ENCODE peak calls at places on chromosomes 16 and 17, in six cellular contexts. Z is lower leg skin, R is fibroblast of the aortic adventitia, D is H9, H is HFF-Myc, N is AG04450. I is an unnamed sample.

GRCh38 chr16:15538484-15538883 is 104.1 kb downstream of the BMERB1 start:
- DNase-seq in D (no peak), R (no peak), H (no peak), Z (no peak), N (no peak), I (no peak)

GRCh38 chr17:69588316-69588715 is 173.8 kb downstream of the MAP2K6 start:
- DNase-seq in H (no peak), Z (no peak), D (no peak), R (no peak), N (no peak), I (no peak)

GRCh38 chr17:40810505-40810904 is 10.7 kb upstream of the KRT28 start:
- DNase-seq in H (no peak), N (peak), D (no peak), R (peak), Z (no peak), I (no peak)

GRCh38 chr17:81652901-81653771 is 3.2 kb downstream of the PDE6G start:
- DNase-seq in D (peak), H (no peak), R (no peak), Z (no peak), N (no peak), I (no peak)

GRCh38 chr16:1696863-1697262 is 9.1 kb upstream of the MAPK8IP3 start:
- DNase-seq in H (no peak), Z (no peak), D (no peak), N (no peak), R (no peak), I (no peak)

GRCh38 chr17:21843318-21843865 is 151.1 kb downstream of the KCNJ18 start:
- DNase-seq in N (no peak), Z (no peak), D (no peak), R (no peak), H (no peak), I (no peak)

GRCh38 chr17:1997587-1998425 is 27.3 kb downstream of the RTN4RL1 start:
- DNase-seq in R (no peak), Z (no peak), N (no peak), H (no peak), D (peak), I (no peak)

GRCh38 chr16:84617068-84617630 is 729 bp downstream of the COTL1 start:
- DNase-seq in Z (peak), H (no peak), D (peak), N (no peak), R (no peak), I (peak)

GRCh38 chr16:58494981-58495860 is 4.7 kb upstream of the NDRG4 start:
- DNase-seq in H (peak), R (peak), Z (no peak), N (peak), D (peak), I (no peak)

GRCh38 chr17:78484300-78485159 is 92.7 kb downstream of the DNAH17 start:
- DNase-seq in D (peak), Z (no peak), H (no peak), N (no peak), R (no peak), I (no peak)

GRCh38 chr17:62188713-62189112 is 123.6 kb upstream of the MED13 start:
- DNase-seq in H (no peak), D (no peak), N (no peak), Z (peak), R (peak), I (no peak)

GRCh38 chr16:88768041-88768876 is 16.8 kb downstream of the PIEZO1 start:
- DNase-seq in Z (no peak), N (no peak), H (no peak), R (peak), D (no peak), I (no peak)

GRCh38 chr16:28977703-28978641 is 3.4 kb downstream of the SPNS1 start:
- DNase-seq in R (no peak), D (peak), Z (no peak), N (no peak), H (no peak), I (no peak)

GRCh38 chr17:6413073-6413472 is 21.8 kb downstream of the AIPL1 start:
- DNase-seq in H (no peak), N (no peak), D (no peak), Z (no peak), R (peak), I (no peak)

GRCh38 chr16:4517812-4518211 is 20.8 kb downstream of the CDIP1 start:
- DNase-seq in N (no peak), Z (no peak), R (peak), H (no peak), D (peak), I (no peak)

GRCh38 chr17:8131844-8132441 is 8.0 kb upstream of the HES7 start:
- DNase-seq in Z (no peak), N (no peak), D (no peak), R (no peak), H (no peak), I (no peak)

GRCh38 chr17:6019959-6020358 is 50.2 kb upstream of the WSCD1 start:
- DNase-seq in N (no peak), D (no peak), Z (no peak), H (no peak), R (no peak), I (no peak)

GRCh38 chr17:2049333-2050245 is 5.3 kb upstream of the HIC1 start:
- DNase-seq in H (no peak), Z (peak), N (no peak), R (peak), D (peak), I (peak)

GRCh38 chr16:85056211-85056748 is 28.7 kb downstream of the KIAA0513 start:
- DNase-seq in Z (no peak), R (peak), D (peak), H (no peak), N (no peak), I (no peak)

GRCh38 chr17:71423871-71424546 is 696.8 kb upstream of the SOX9 start:
- DNase-seq in H (no peak), D (no peak), N (peak), Z (no peak), R (no peak), I (no peak)

GRCh38 chr17:79051306-79051705 is 23.3 kb upstream of the ENGASE start:
- DNase-seq in D (no peak), N (no peak), Z (no peak), H (no peak), R (no peak), I (no peak)

GRCh38 chr16:30557397-30557949 is 701 bp downstream of the ZNF764 start:
- DNase-seq in D (no peak), R (no peak), N (no peak), H (no peak), Z (no peak), I (no peak)

GRCh38 chr17:75077072-75077489 is 10.7 kb upstream of the SLC16A5 start:
- DNase-seq in R (no peak), D (peak), Z (no peak), N (no peak), H (no peak), I (no peak)

GRCh38 chr17:75845933-75846700 is 1.9 kb upstream of the UNC13D start:
- DNase-seq in D (peak), H (no peak), R (no peak), N (no peak), Z (no peak), I (no peak)

GRCh38 chr17:83109793-83110645 is 30.6 kb downstream of the METRNL start:
- DNase-seq in Z (peak), N (peak), H (peak), R (peak), D (no peak), I (no peak)

GRCh38 chr17:8500609-8501008 is 64.9 kb downstream of the NDEL1 start:
- DNase-seq in N (no peak), R (no peak), D (no peak), H (no peak), Z (peak), I (no peak)

GRCh38 chr16:67016143-67016542 is 12.8 kb upstream of the CBFB start:
- DNase-seq in Z (peak), N (no peak), R (no peak), D (no peak), H (no peak), I (no peak)

GRCh38 chr16:67014641-67015315 is 14.2 kb upstream of the CBFB start:
- DNase-seq in R (no peak), Z (no peak), N (no peak), D (no peak), H (no peak), I (no peak)

GRCh38 chr16:67016681-67017450 is 12.1 kb upstream of the CBFB start:
- DNase-seq in Z (peak), N (no peak), R (no peak), D (no peak), H (no peak), I (no peak)

GRCh38 chr16:67013823-67014640 is 14.9 kb upstream of the CBFB start:
- DNase-seq in R (peak), D (peak), H (no peak), N (no peak), Z (peak), I (peak)

GRCh38 chr16:67015317-67015731 is 13.6 kb upstream of the CBFB start:
- DNase-seq in Z (peak), N (no peak), R (no peak), D (no peak), H (no peak), I (no peak)
- TF ChIP-seq CTCF in Z (no peak), N (no peak), R (no peak), D (peak), H (no peak), I (no peak)

GRCh38 chr17:29207986-29208385 is 27.8 kb upstream of the MYO18A start:
- DNase-seq in R (no peak), N (no peak), H (no peak), D (no peak), Z (no peak), I (no peak)
- TF ChIP-seq CTCF in R (no peak), N (no peak), H (no peak), D (no peak), Z (no peak), I (no peak)

GRCh38 chr16:50776042-50776441 is 34.2 kb downstream of the CYLD start:
- DNase-seq in R (no peak), H (no peak), Z (no peak), D (no peak), N (no peak), I (no peak)

GRCh38 chr16:50778284-50779163 is 36.6 kb downstream of the CYLD start:
- DNase-seq in Z (no peak), D (no peak), N (no peak), R (no peak), H (no peak), I (no peak)

GRCh38 chr16:50781518-50781917 is 39.6 kb downstream of the CYLD start:
- DNase-seq in R (no peak), Z (no peak), H (no peak), N (no peak), D (no peak), I (no peak)

GRCh38 chr16:50781043-50781442 is 39.2 kb downstream of the CYLD start:
- DNase-seq in H (no peak), D (peak), Z (no peak), R (no peak), N (no peak), I (no peak)
- TF ChIP-seq CTCF in H (peak), D (peak), Z (no peak), R (no peak), N (peak), I (peak)

DNA sequence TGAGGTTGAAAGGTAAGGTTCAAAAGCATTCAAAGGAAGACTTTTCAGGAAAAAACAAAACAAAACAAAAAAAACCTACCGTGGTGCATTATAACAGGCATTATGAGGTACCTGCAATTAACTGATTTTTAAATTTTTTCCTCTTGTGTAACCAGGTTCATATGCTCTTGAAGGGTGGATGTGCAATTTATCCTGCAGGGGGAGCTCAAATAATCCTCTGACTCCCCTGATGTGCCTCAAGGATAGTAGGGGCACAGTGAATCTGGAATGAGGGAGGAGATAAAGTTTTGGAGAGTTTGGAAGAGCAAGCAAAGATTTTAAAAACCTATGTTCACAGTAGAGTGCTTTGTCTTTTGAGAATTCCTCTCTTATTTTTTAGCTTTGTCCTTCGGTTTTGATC is 1349.4 kb downstream of the CDH8 start:
- DNase-seq in D (no peak), Z (no peak), H (no peak), N (no peak), R (no peak), I (no peak)
- TF ChIP-seq CTCF in D (peak), Z (no peak), H (no peak), N (no peak), R (no peak), I (no peak)

DNA sequence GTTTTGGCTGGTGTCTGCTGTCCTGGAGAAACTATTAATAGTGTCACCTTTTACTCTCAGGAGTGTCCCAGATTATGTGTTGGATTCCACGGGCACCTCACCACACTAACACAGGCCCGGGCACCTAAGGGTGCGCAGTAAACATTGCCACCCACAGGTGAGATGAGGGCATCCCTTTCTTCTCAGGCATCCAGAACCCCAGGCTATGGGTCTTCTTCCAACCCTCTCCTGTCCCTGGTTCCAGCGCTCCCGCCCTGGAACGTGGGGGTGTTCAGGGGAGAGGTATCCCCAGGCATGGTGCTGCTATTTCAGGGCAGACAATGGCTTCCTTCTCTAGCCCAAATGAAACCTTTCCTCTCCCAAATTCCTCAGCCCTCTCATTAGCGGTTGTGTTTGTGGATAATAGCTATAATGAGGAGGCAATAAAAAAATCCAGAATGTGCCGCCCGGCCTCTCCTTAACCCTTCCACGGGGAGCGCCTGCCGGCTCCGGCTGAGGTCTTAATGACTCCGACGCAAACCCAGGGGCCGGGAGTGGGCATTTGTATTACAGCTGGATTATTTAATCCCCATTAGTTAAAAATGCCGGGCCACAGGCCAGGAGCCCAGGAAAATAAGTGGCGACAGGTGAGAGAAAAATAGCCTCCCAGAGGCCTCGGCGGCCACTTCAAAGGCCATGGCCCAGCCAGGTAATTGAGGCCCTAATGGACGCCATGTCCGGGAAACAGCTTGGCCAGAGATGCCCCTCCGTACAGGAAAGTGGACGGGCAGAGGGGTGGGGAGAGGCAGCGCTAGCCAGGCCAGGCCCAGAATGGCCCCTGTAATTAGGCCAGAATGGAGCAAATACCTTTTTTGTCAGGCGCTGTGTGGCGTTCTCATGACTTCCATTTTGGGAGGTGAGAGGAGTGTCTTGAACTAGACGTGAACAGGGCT is 102.8 kb downstream of the IRX5 start:
- DNase-seq in H (no peak), Z (peak), D (no peak), R (no peak), N (no peak), I (no peak)
- TF ChIP-seq CTCF in H (no peak), Z (no peak), D (no peak), R (no peak), N (no peak), I (no peak)

DNA sequence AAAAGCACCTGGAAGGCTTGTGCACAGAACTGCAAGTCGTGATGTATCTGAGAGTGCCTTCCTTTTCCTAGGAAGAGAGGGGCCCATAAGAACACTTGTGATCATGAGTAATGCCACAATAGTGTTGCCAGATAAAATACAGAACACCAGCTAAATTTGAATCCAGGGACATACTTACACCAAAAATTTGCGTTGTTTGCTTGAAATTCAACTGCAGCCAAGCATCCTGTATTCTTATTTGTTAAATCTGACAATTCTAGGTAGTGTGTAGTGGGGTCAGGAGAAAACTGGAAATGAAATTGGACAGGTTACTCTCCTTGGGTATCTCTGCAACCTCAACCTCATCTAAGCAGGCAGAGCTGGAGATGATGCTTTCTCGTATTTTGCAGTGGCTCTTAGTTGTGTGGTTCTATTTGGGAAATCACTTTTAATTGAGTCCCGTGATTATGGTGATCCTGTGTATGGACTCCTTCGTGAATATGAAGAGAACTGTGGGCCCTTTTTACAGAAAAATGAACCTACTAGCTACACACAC is 12.0 kb downstream of the SLC35B1 start:
- DNase-seq in N (no peak), D (no peak), H (no peak), R (no peak), Z (no peak), I (no peak)
- TF ChIP-seq CTCF in N (no peak), D (no peak), H (no peak), R (no peak), Z (no peak), I (peak)

GRCh38 chr17:16920628-16921020 is 51.3 kb downstream of the TNFRSF13B start:
- DNase-seq in N (no peak), R (no peak), H (no peak), Z (peak), D (no peak), I (no peak)

GRCh38 chr17:16923097-16923903 is 48.6 kb downstream of the TNFRSF13B start:
- DNase-seq in Z (peak), N (no peak), D (no peak), H (no peak), R (no peak), I (no peak)

GRCh38 chr17:16923904-16924700 is 47.8 kb downstream of the TNFRSF13B start:
- DNase-seq in Z (peak), N (no peak), R (no peak), D (peak), H (no peak), I (no peak)

GRCh38 chr17:16924701-16925440 is 47.0 kb downstream of the TNFRSF13B start:
- DNase-seq in H (no peak), N (no peak), R (no peak), Z (peak), D (no peak), I (no peak)

GRCh38 chr17:16922386-16923096 is 49.4 kb downstream of the TNFRSF13B start:
- DNase-seq in D (no peak), R (no peak), Z (no peak), H (no peak), N (no peak), I (no peak)
- TF ChIP-seq CTCF in D (peak), R (no peak), Z (no peak), H (no peak), N (peak), I (no peak)

GRCh38 chr17:17498606-17499301 is 2.6 kb upstream of the RASD1 start:
- DNase-seq in D (no peak), H (no peak), N (no peak), R (no peak), Z (no peak), I (no peak)

GRCh38 chr17:17499402-17500145 is 3.4 kb upstream of the RASD1 start:
- DNase-seq in R (no peak), D (no peak), N (no peak), H (no peak), Z (no peak), I (no peak)

GRCh38 chr17:17503566-17504130 is 7.5 kb upstream of the RASD1 start:
- DNase-seq in R (peak), H (no peak), Z (no peak), N (no peak), D (no peak), I (no peak)

GRCh38 chr17:17502741-17503565 is 6.8 kb upstream of the RASD1 start:
- DNase-seq in Z (no peak), N (no peak), H (no peak), R (no peak), D (no peak), I (no peak)

DNA sequence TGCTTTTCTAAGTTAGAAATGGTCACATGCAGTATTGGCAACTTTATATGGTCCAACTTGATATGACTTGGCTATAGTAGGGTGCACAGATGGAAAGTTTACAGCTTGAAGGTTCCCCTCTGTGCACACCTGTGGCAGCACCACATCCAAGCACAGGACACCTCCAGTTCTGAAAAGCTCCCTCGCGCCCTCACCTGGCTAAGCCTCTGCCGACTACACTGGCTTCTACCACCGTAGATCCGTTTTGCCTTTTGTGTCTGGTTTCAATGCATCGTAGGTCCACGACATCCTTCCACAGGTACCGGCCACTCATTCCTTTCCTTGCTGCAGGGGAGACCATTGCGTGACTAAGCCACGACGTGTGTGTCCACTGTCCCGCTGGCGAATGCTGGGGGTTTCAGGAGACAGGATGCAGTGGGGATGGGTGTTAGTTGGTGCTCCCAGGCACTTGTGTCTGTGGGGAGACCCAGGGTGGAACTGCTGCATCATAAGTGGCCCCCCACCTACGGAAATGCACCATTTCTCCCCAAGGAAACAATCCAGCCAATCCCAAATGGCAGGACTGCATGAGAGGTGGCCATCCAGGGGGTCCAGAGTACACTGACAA is 4.9 kb upstream of the RASD1 start:
- DNase-seq in R (no peak), H (no peak), D (peak), Z (no peak), N (no peak), I (no peak)
- TF ChIP-seq CTCF in R (peak), H (no peak), D (peak), Z (no peak), N (peak), I (no peak)

DNA sequence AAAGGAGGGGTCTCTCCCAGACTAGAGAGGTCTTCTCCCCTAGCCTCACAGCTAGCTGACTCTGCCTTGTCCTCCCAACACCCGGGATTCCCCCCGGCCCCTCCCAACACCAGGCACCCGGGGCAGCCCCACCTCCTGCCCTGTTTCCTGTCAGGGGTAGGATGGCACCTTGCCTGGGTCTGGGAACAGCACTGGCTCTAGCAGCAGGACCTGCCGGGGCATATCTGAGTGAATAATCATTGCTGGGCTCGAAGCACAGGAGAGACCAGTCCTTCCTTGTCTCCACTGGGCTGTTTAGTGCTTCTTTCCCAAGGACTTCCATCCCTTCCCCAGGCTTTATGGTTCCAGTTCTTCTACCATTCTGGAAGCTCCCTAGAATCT is 25.7 kb downstream of the MINK1 start:
- DNase-seq in D (peak), Z (no peak), R (peak), H (no peak), N (no peak), I (no peak)
- TF ChIP-seq CTCF in D (no peak), Z (no peak), R (no peak), H (no peak), N (no peak), I (no peak)